ENCODE peak calls at places on chromosomes 7 and 10, in five cellular contexts. One of them, this sample, is unnamed.

GRCh38 chr7:116969371-116969902 is 16.1 kb downstream of the ST7 start:
- DNase-seq in AG08396: no peak
- DNase-seq in bronchial epithelial cell: no peak
- DNase-seq in SW480: no peak
- DNase-seq in cardiac muscle cell: no peak
- DNase-seq in this sample: no peak

GRCh38 chr10:69757553-69758309 is 44.0 kb upstream of the COL13A1 start:
- DNase-seq in AG08396: no peak
- DNase-seq in bronchial epithelial cell: no peak
- DNase-seq in SW480: no peak
- DNase-seq in cardiac muscle cell: peak
- DNase-seq in this sample: peak

GRCh38 chr10:71094712-71095390 is 117.5 kb upstream of the UNC5B start:
- DNase-seq in AG08396: no peak
- DNase-seq in bronchial epithelial cell: peak
- DNase-seq in SW480: no peak
- DNase-seq in cardiac muscle cell: no peak
- DNase-seq in this sample: no peak

GRCh38 chr7:55539380-55539779 is 32.9 kb downstream of the VOPP1 start:
- DNase-seq in AG08396: no peak
- DNase-seq in bronchial epithelial cell: no peak
- DNase-seq in SW480: no peak
- DNase-seq in cardiac muscle cell: no peak
- DNase-seq in this sample: no peak

GRCh38 chr7:151138541-151138910 is 29.0 kb downstream of the GBX1 start:
- DNase-seq in AG08396: no peak
- DNase-seq in bronchial epithelial cell: no peak
- DNase-seq in SW480: no peak
- DNase-seq in cardiac muscle cell: no peak
- DNase-seq in this sample: peak

GRCh38 chr7:106731207-106731606 is 70.2 kb upstream of the CCDC71L start:
- DNase-seq in AG08396: no peak
- DNase-seq in bronchial epithelial cell: no peak
- DNase-seq in SW480: no peak
- DNase-seq in cardiac muscle cell: no peak
- DNase-seq in this sample: no peak

GRCh38 chr10:50585921-50586739 is 37.6 kb downstream of the SGMS1 start:
- DNase-seq in AG08396: peak
- DNase-seq in bronchial epithelial cell: peak
- DNase-seq in SW480: peak
- DNase-seq in cardiac muscle cell: no peak
- DNase-seq in this sample: no peak

GRCh38 chr10:101216631-101217425 is 12.4 kb downstream of the LBX1 start:
- DNase-seq in AG08396: no peak
- DNase-seq in bronchial epithelial cell: no peak
- DNase-seq in SW480: no peak
- DNase-seq in cardiac muscle cell: no peak
- DNase-seq in this sample: no peak

GRCh38 chr7:140920745-140921144 is 4.0 kb downstream of the BRAF start:
- DNase-seq in AG08396: no peak
- DNase-seq in bronchial epithelial cell: no peak
- DNase-seq in SW480: no peak
- DNase-seq in cardiac muscle cell: no peak
- DNase-seq in this sample: no peak

GRCh38 chr7:28988818-28989595 is 30.9 kb upstream of the TRIL start:
- DNase-seq in AG08396: peak
- DNase-seq in bronchial epithelial cell: peak
- DNase-seq in SW480: no peak
- DNase-seq in cardiac muscle cell: no peak
- DNase-seq in this sample: peak

GRCh38 chr10:25226775-25227682 is 52.2 kb downstream of the GPR158 start:
- DNase-seq in AG08396: peak
- DNase-seq in bronchial epithelial cell: peak
- DNase-seq in SW480: peak
- DNase-seq in cardiac muscle cell: peak
- DNase-seq in this sample: no peak

GRCh38 chr10:103759100-103759781 is 96.1 kb downstream of the SH3PXD2A start:
- DNase-seq in AG08396: peak
- DNase-seq in bronchial epithelial cell: peak
- DNase-seq in SW480: no peak
- DNase-seq in cardiac muscle cell: peak
- DNase-seq in this sample: peak

GRCh38 chr7:139745330-139746143 is 32.3 kb downstream of the HIPK2 start:
- DNase-seq in AG08396: no peak
- DNase-seq in bronchial epithelial cell: no peak
- DNase-seq in SW480: no peak
- DNase-seq in cardiac muscle cell: no peak
- DNase-seq in this sample: no peak

GRCh38 chr7:141708053-141708452 is at the start of gene WEE2:
- DNase-seq in AG08396: no peak
- DNase-seq in bronchial epithelial cell: no peak
- DNase-seq in SW480: no peak
- DNase-seq in cardiac muscle cell: no peak
- DNase-seq in this sample: no peak

GRCh38 chr10:75995720-75996119 is 564.3 kb downstream of the LRMDA start:
- DNase-seq in AG08396: no peak
- DNase-seq in bronchial epithelial cell: no peak
- DNase-seq in SW480: no peak
- DNase-seq in cardiac muscle cell: no peak
- DNase-seq in this sample: no peak

GRCh38 chr10:132452651-132453469 is 55.9 kb downstream of the PWWP2B start:
- DNase-seq in AG08396: peak
- DNase-seq in bronchial epithelial cell: peak
- DNase-seq in SW480: peak
- DNase-seq in cardiac muscle cell: peak
- DNase-seq in this sample: peak

GRCh38 chr10:42991442-42992098 is 85.3 kb upstream of the RET start:
- DNase-seq in AG08396: no peak
- DNase-seq in bronchial epithelial cell: no peak
- DNase-seq in SW480: no peak
- DNase-seq in cardiac muscle cell: no peak
- DNase-seq in this sample: peak

GRCh38 chr7:91267558-91267955 is 3.3 kb downstream of the FZD1 start:
- DNase-seq in AG08396: peak
- DNase-seq in bronchial epithelial cell: no peak
- DNase-seq in SW480: no peak
- DNase-seq in cardiac muscle cell: no peak
- DNase-seq in this sample: no peak

GRCh38 chr10:130748409-130749057 is 563.0 kb downstream of the TCERG1L start:
- DNase-seq in AG08396: no peak
- DNase-seq in bronchial epithelial cell: no peak
- DNase-seq in SW480: no peak
- DNase-seq in cardiac muscle cell: peak
- DNase-seq in this sample: peak

GRCh38 chr7:141158562-141158961 is 84.7 kb downstream of the TMEM178B start:
- DNase-seq in AG08396: peak
- DNase-seq in bronchial epithelial cell: peak
- DNase-seq in SW480: peak
- DNase-seq in cardiac muscle cell: no peak
- DNase-seq in this sample: peak

GRCh38 chr10:79944428-79945395 is 4.2 kb downstream of the SFTPD start:
- DNase-seq in AG08396: no peak
- DNase-seq in bronchial epithelial cell: no peak
- DNase-seq in SW480: no peak
- DNase-seq in cardiac muscle cell: no peak
- DNase-seq in this sample: peak

GRCh38 chr7:29610031-29610490 is 46.4 kb downstream of the PRR15 start:
- DNase-seq in AG08396: no peak
- DNase-seq in bronchial epithelial cell: no peak
- DNase-seq in SW480: no peak
- DNase-seq in cardiac muscle cell: no peak
- DNase-seq in this sample: no peak

GRCh38 chr7:50270531-50271018 is 33.9 kb upstream of the IKZF1 start:
- DNase-seq in AG08396: no peak
- DNase-seq in bronchial epithelial cell: no peak
- DNase-seq in SW480: no peak
- DNase-seq in cardiac muscle cell: no peak
- DNase-seq in this sample: no peak

GRCh38 chr10:86077271-86077670 is 289.3 kb downstream of the GRID1 start:
- DNase-seq in AG08396: no peak
- DNase-seq in bronchial epithelial cell: no peak
- DNase-seq in SW480: no peak
- DNase-seq in cardiac muscle cell: no peak
- DNase-seq in this sample: no peak

GRCh38 chr7:79982151-79982770 is 152.4 kb upstream of the GNAI1 start:
- DNase-seq in AG08396: peak
- DNase-seq in bronchial epithelial cell: peak
- DNase-seq in SW480: no peak
- DNase-seq in cardiac muscle cell: no peak
- DNase-seq in this sample: no peak

GRCh38 chr7:117193564-117193963 is 129.3 kb downstream of the WNT2 start:
- DNase-seq in AG08396: peak
- DNase-seq in bronchial epithelial cell: no peak
- DNase-seq in SW480: no peak
- DNase-seq in cardiac muscle cell: no peak
- DNase-seq in this sample: no peak

GRCh38 chr10:107437921-107438320 is 273.4 kb upstream of the SORCS1 start:
- DNase-seq in AG08396: no peak
- DNase-seq in bronchial epithelial cell: no peak
- DNase-seq in SW480: no peak
- DNase-seq in cardiac muscle cell: no peak
- DNase-seq in this sample: no peak

GRCh38 chr10:77073066-77073960 is 564.3 kb downstream of the KCNMA1 start:
- DNase-seq in AG08396: no peak
- DNase-seq in bronchial epithelial cell: no peak
- DNase-seq in SW480: no peak
- DNase-seq in cardiac muscle cell: no peak
- DNase-seq in this sample: peak

GRCh38 chr10:19730848-19731247 is 85.4 kb upstream of the PLXDC2 start:
- DNase-seq in AG08396: no peak
- DNase-seq in bronchial epithelial cell: no peak
- DNase-seq in SW480: no peak
- DNase-seq in cardiac muscle cell: no peak
- DNase-seq in this sample: no peak

GRCh38 chr7:47360301-47360900 is 221.5 kb downstream of the TNS3 start:
- DNase-seq in AG08396: no peak
- DNase-seq in bronchial epithelial cell: no peak
- DNase-seq in SW480: no peak
- DNase-seq in cardiac muscle cell: no peak
- DNase-seq in this sample: no peak

This sample was measured in sigmoid colon.